ENCODE peak calls at places on chromosomes 6 and 20, in seven cellular contexts. One of them, this sample, is unnamed.

GRCh38 chr20:3545401-3545925 is 74.6 kb downstream of the ATRN start:
- DNase-seq in H4: no peak
- DNase-seq in C1 segment of cervical spinal cord: no peak
- DNase-seq in HS-5: no peak
- DNase-seq in right lobe of liver: no peak
- DNase-seq in PC-9: no peak
- DNase-seq in left cardiac atrium: no peak
- DNase-seq in this sample: no peak

GRCh38 chr20:46572181-46572580 is 21.7 kb upstream of the OCSTAMP start:
- DNase-seq in H4: no peak
- DNase-seq in C1 segment of cervical spinal cord: peak
- DNase-seq in HS-5: no peak
- DNase-seq in right lobe of liver: no peak
- DNase-seq in PC-9: no peak
- DNase-seq in left cardiac atrium: peak
- DNase-seq in this sample: no peak

GRCh38 chr20:62856931-62857619 is 4.5 kb downstream of the TCFL5 start:
- DNase-seq in H4: no peak
- DNase-seq in C1 segment of cervical spinal cord: no peak
- DNase-seq in HS-5: no peak
- DNase-seq in right lobe of liver: no peak
- DNase-seq in PC-9: no peak
- DNase-seq in left cardiac atrium: no peak
- DNase-seq in this sample: no peak

GRCh38 chr20:21725892-21726291 is 20.4 kb downstream of the PAX1 start:
- DNase-seq in H4: no peak
- DNase-seq in C1 segment of cervical spinal cord: no peak
- DNase-seq in HS-5: no peak
- DNase-seq in right lobe of liver: no peak
- DNase-seq in PC-9: no peak
- DNase-seq in left cardiac atrium: no peak
- DNase-seq in this sample: no peak

GRCh38 chr20:32474967-32475819 is 109.9 kb downstream of the NOL4L start:
- DNase-seq in H4: peak
- DNase-seq in C1 segment of cervical spinal cord: no peak
- DNase-seq in HS-5: peak
- DNase-seq in right lobe of liver: peak
- DNase-seq in PC-9: peak
- DNase-seq in left cardiac atrium: peak
- DNase-seq in this sample: no peak

GRCh38 chr6:2942916-2943563 is 28.3 kb downstream of the SERPINB6 start:
- DNase-seq in H4: no peak
- DNase-seq in C1 segment of cervical spinal cord: no peak
- DNase-seq in HS-5: no peak
- DNase-seq in right lobe of liver: no peak
- DNase-seq in PC-9: no peak
- DNase-seq in left cardiac atrium: no peak
- DNase-seq in this sample: no peak

GRCh38 chr20:56403465-56403864 is 8.6 kb upstream of the CASS4 start:
- DNase-seq in H4: no peak
- DNase-seq in C1 segment of cervical spinal cord: no peak
- DNase-seq in HS-5: no peak
- DNase-seq in right lobe of liver: no peak
- DNase-seq in PC-9: no peak
- DNase-seq in left cardiac atrium: no peak
- DNase-seq in this sample: no peak

GRCh38 chr6:6711832-6712231 is 123.3 kb downstream of the LY86 start:
- DNase-seq in H4: no peak
- DNase-seq in C1 segment of cervical spinal cord: no peak
- DNase-seq in HS-5: no peak
- DNase-seq in right lobe of liver: peak
- DNase-seq in PC-9: no peak
- DNase-seq in left cardiac atrium: no peak
- DNase-seq in this sample: no peak

GRCh38 chr6:1226208-1227099 is 85.4 kb upstream of the FOXQ1 start:
- DNase-seq in H4: no peak
- DNase-seq in C1 segment of cervical spinal cord: no peak
- DNase-seq in HS-5: no peak
- DNase-seq in right lobe of liver: no peak
- DNase-seq in PC-9: no peak
- DNase-seq in left cardiac atrium: no peak
- DNase-seq in this sample: no peak

GRCh38 chr20:33919653-33920052 is 74.1 kb upstream of the RALY start:
- DNase-seq in H4: no peak
- DNase-seq in C1 segment of cervical spinal cord: no peak
- DNase-seq in HS-5: no peak
- DNase-seq in right lobe of liver: no peak
- DNase-seq in PC-9: no peak
- DNase-seq in left cardiac atrium: no peak
- DNase-seq in this sample: no peak

GRCh38 chr6:157223021-157223430 is 100.3 kb downstream of the TMEM242 start:
- DNase-seq in H4: no peak
- DNase-seq in C1 segment of cervical spinal cord: no peak
- DNase-seq in HS-5: no peak
- DNase-seq in right lobe of liver: no peak
- DNase-seq in PC-9: no peak
- DNase-seq in left cardiac atrium: no peak
- DNase-seq in this sample: no peak

GRCh38 chr20:47543006-47543431 is 41.3 kb downstream of the NCOA3 start:
- DNase-seq in H4: peak
- DNase-seq in C1 segment of cervical spinal cord: no peak
- DNase-seq in HS-5: no peak
- DNase-seq in right lobe of liver: no peak
- DNase-seq in PC-9: no peak
- DNase-seq in left cardiac atrium: no peak
- DNase-seq in this sample: no peak

GRCh38 chr20:38260378-38261053 is at the start of gene KIAA1755:
- DNase-seq in H4: no peak
- DNase-seq in C1 segment of cervical spinal cord: peak
- DNase-seq in HS-5: no peak
- DNase-seq in right lobe of liver: no peak
- DNase-seq in PC-9: no peak
- DNase-seq in left cardiac atrium: peak
- DNase-seq in this sample: no peak

GRCh38 chr6:39794231-39794630 is 2.1 kb downstream of the DAAM2 start:
- DNase-seq in H4: no peak
- DNase-seq in C1 segment of cervical spinal cord: no peak
- DNase-seq in HS-5: no peak
- DNase-seq in right lobe of liver: no peak
- DNase-seq in PC-9: no peak
- DNase-seq in left cardiac atrium: no peak
- DNase-seq in this sample: no peak

GRCh38 chr6:75334266-75335040 is 49.9 kb upstream of the TMEM30A start:
- DNase-seq in H4: peak
- DNase-seq in C1 segment of cervical spinal cord: no peak
- DNase-seq in HS-5: no peak
- DNase-seq in right lobe of liver: no peak
- DNase-seq in PC-9: no peak
- DNase-seq in left cardiac atrium: peak
- DNase-seq in this sample: no peak

GRCh38 chr6:108163267-108163643 is 2.6 kb upstream of the NR2E1 start:
- DNase-seq in H4: no peak
- DNase-seq in C1 segment of cervical spinal cord: no peak
- DNase-seq in HS-5: no peak
- DNase-seq in right lobe of liver: no peak
- DNase-seq in PC-9: no peak
- DNase-seq in left cardiac atrium: no peak
- DNase-seq in this sample: peak

GRCh38 chr6:26554669-26555504 is 16.7 kb downstream of the HMGN4 start:
- DNase-seq in H4: no peak
- DNase-seq in C1 segment of cervical spinal cord: peak
- DNase-seq in HS-5: peak
- DNase-seq in right lobe of liver: no peak
- DNase-seq in PC-9: peak
- DNase-seq in left cardiac atrium: peak
- DNase-seq in this sample: no peak

GRCh38 chr20:41058007-41058673 is 29.5 kb downstream of the TOP1 start:
- DNase-seq in H4: peak
- DNase-seq in C1 segment of cervical spinal cord: no peak
- DNase-seq in HS-5: peak
- DNase-seq in right lobe of liver: no peak
- DNase-seq in PC-9: no peak
- DNase-seq in left cardiac atrium: peak
- DNase-seq in this sample: peak

GRCh38 chr20:59051666-59052065 is 9.1 kb upstream of the PRELID3B start:
- DNase-seq in H4: no peak
- DNase-seq in C1 segment of cervical spinal cord: no peak
- DNase-seq in HS-5: no peak
- DNase-seq in right lobe of liver: no peak
- DNase-seq in PC-9: no peak
- DNase-seq in left cardiac atrium: no peak
- DNase-seq in this sample: no peak

GRCh38 chr20:20621191-20621590 is 91.3 kb downstream of the RALGAPA2 start:
- DNase-seq in H4: no peak
- DNase-seq in C1 segment of cervical spinal cord: no peak
- DNase-seq in HS-5: no peak
- DNase-seq in right lobe of liver: no peak
- DNase-seq in PC-9: no peak
- DNase-seq in left cardiac atrium: no peak
- DNase-seq in this sample: no peak

GRCh38 chr6:20802596-20802995 is 268.3 kb downstream of the CDKAL1 start:
- DNase-seq in H4: no peak
- DNase-seq in C1 segment of cervical spinal cord: no peak
- DNase-seq in HS-5: no peak
- DNase-seq in right lobe of liver: no peak
- DNase-seq in PC-9: no peak
- DNase-seq in left cardiac atrium: no peak
- DNase-seq in this sample: no peak

GRCh38 chr6:157219201-157220200 is 103.8 kb downstream of the TMEM242 start:
- DNase-seq in H4: no peak
- DNase-seq in C1 segment of cervical spinal cord: no peak
- DNase-seq in HS-5: no peak
- DNase-seq in right lobe of liver: no peak
- DNase-seq in PC-9: peak
- DNase-seq in left cardiac atrium: no peak
- DNase-seq in this sample: no peak

GRCh38 chr20:17885544-17885943 is 83.0 kb downstream of the SNX5 start:
- DNase-seq in H4: no peak
- DNase-seq in C1 segment of cervical spinal cord: no peak
- DNase-seq in HS-5: no peak
- DNase-seq in right lobe of liver: no peak
- DNase-seq in PC-9: no peak
- DNase-seq in left cardiac atrium: peak
- DNase-seq in this sample: no peak

GRCh38 chr6:2990179-2990931 is 9.3 kb upstream of the NQO2 start:
- DNase-seq in H4: peak
- DNase-seq in C1 segment of cervical spinal cord: peak
- DNase-seq in HS-5: no peak
- DNase-seq in right lobe of liver: no peak
- DNase-seq in PC-9: no peak
- DNase-seq in left cardiac atrium: no peak
- DNase-seq in this sample: no peak

GRCh38 chr20:38135641-38136420 is 29.2 kb downstream of the TGM2 start:
- DNase-seq in H4: no peak
- DNase-seq in C1 segment of cervical spinal cord: no peak
- DNase-seq in HS-5: no peak
- DNase-seq in right lobe of liver: no peak
- DNase-seq in PC-9: no peak
- DNase-seq in left cardiac atrium: peak
- DNase-seq in this sample: no peak

GRCh38 chr20:16713056-16713455 is 16.8 kb upstream of the SNRPB2 start:
- DNase-seq in H4: no peak
- DNase-seq in C1 segment of cervical spinal cord: no peak
- DNase-seq in HS-5: no peak
- DNase-seq in right lobe of liver: no peak
- DNase-seq in PC-9: no peak
- DNase-seq in left cardiac atrium: no peak
- DNase-seq in this sample: no peak

This sample was measured in HCT116.